ENCODE peak calls at places on chromosomes 3 and 15, in four cellular contexts. O is K562, B is SK-N-SH, S is HepG2. Y is an unnamed sample.

GRCh38 chr3:3641877-3642276 is 157.4 kb upstream of the LRRN1 start:
- DNase-seq in S (no peak), B (no peak), O (no peak), Y (no peak)

GRCh38 chr3:48267782-48268181 is 26.9 kb downstream of the ZNF589 start:
- DNase-seq in B (no peak), S (no peak), O (no peak), Y (no peak)

GRCh38 chr3:151169700-151170224 is 33.3 kb downstream of the GPR171 start:
- DNase-seq in O (no peak), B (no peak), S (no peak), Y (no peak)

GRCh38 chr3:7695067-7695466 is 806.6 kb upstream of the LMCD1 start:
- DNase-seq in B (no peak), S (no peak), O (no peak), Y (no peak)

GRCh38 chr3:172210355-172210754 is 171.0 kb downstream of the FNDC3B start:
- DNase-seq in O (no peak), B (no peak), S (no peak), Y (no peak)

GRCh38 chr15:61811952-61812351 is 248.3 kb downstream of the VPS13C start:
- DNase-seq in B (peak), S (no peak), O (no peak), Y (no peak)

GRCh38 chr3:24686764-24687163 is 192.1 kb upstream of the THRB start:
- DNase-seq in S (no peak), O (no peak), B (no peak), Y (no peak)

GRCh38 chr15:87211547-87211946 is 1045.0 kb downstream of the NTRK3 start:
- DNase-seq in S (no peak), O (no peak), B (no peak), Y (no peak)

GRCh38 chr15:42836251-42836650 is 84.3 kb downstream of the TTBK2 start:
- DNase-seq in S (no peak), B (no peak), O (no peak), Y (no peak)

GRCh38 chr15:33160581-33161165 is 33.8 kb downstream of the FMN1 start:
- DNase-seq in B (peak), O (no peak), S (no peak), Y (no peak)

GRCh38 chr15:66132251-66132816 is 121.2 kb downstream of the MEGF11 start:
- DNase-seq in S (peak), O (no peak), B (no peak), Y (no peak)

GRCh38 chr15:38975282-38975990 is 410.8 kb upstream of the RASGRP1 start:
- DNase-seq in O (no peak), B (no peak), S (no peak), Y (no peak)

GRCh38 chr15:99413955-99414754 is 151.6 kb upstream of the MEF2A start:
- DNase-seq in B (no peak), O (no peak), S (no peak), Y (no peak)

GRCh38 chr3:158725348-158725966 is 6.8 kb downstream of the RARRES1 start:
- DNase-seq in O (no peak), S (peak), B (no peak), Y (no peak)

GRCh38 chr15:45225506-45226273 is 26.3 kb upstream of the SLC28A2 start:
- DNase-seq in O (no peak), S (peak), B (no peak), Y (peak)

GRCh38 chr15:85024509-85025336 is 43.1 kb downstream of the PDE8A start:
- DNase-seq in S (peak), O (no peak), B (no peak), Y (no peak)

GRCh38 chr3:24145481-24145880 is 200.4 kb downstream of the NR1D2 start:
- DNase-seq in O (no peak), S (no peak), B (no peak), Y (no peak)

GRCh38 chr3:48301814-48302194 is 31.7 kb downstream of the SPINK8 start:
- DNase-seq in S (peak), B (peak), O (peak), Y (no peak)

GRCh38 chr15:60179786-60180391 is 175.8 kb downstream of the FOXB1 start:
- DNase-seq in B (peak), S (peak), O (peak), Y (no peak)

GRCh38 chr3:184380627-184381260 is 890 bp downstream of the CHRD start:
- DNase-seq in S (no peak), B (no peak), O (no peak), Y (no peak)

GRCh38 chr15:28945626-28946215 is 59.9 kb downstream of the APBA2 start:
- DNase-seq in S (no peak), O (no peak), B (no peak), Y (no peak)

GRCh38 chr3:34248352-34248751 is 449.9 kb downstream of the PDCD6IP start:
- DNase-seq in B (no peak), O (no peak), S (no peak), Y (no peak)

DNA sequence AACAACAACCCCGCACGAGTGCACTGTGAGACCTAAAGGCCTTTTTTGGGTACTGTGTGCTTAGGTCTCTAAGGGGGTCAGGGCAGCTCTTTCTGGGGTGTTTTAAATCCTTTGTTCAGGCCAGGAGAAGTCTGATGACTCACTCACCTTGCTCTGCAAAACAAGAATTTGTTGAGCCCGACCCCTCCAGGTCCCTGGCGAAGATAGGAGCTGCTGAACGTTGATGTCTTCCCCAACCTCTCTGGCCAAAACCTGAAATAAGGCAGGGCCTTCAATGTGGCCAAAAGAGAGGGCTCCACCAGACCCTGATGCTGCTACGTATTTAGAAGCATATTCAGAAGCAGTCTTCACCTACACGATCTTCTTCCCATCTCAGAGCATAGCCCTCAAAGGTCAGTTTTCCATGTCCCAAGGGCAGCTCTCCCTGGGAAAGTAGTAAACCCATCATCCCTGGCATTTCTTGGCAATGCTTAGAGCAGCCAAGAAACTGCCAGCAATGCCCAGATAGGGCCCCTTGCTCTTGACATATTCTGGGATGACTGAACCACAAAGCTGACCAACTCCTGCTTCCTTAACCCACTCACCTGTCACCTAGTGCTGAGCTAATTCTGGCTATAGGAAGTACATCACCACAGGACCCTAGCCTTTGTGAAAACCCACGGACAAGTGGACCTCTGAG is 27.1 kb downstream of the CCDC13 start:
- DNase-seq in O (no peak), S (no peak), B (no peak), Y (no peak)
- TF ChIP-seq FOXJ3 in O (no peak), S (no peak), B (no peak), Y (no peak)

GRCh38 chr15:52678036-52678467 is 1.1 kb downstream of the ATOSA start:
- DNase-seq in B (peak), S (peak), O (peak), Y (peak)

GRCh38 chr15:52677593-52677992 is 1.6 kb downstream of the ATOSA start:
- DNase-seq in S (no peak), B (peak), O (no peak), Y (no peak)

GRCh38 chr15:52679232-52680040 is at the start of gene ATOSA:
- DNase-seq in O (peak), B (peak), S (peak), Y (peak)

GRCh38 chr15:52680041-52680391 is 828 bp upstream of the ATOSA start:
- DNase-seq in S (no peak), B (peak), O (no peak), Y (no peak)

GRCh38 chr15:52678468-52679231 is 538 bp downstream of the ATOSA start:
- DNase-seq in B (peak), S (peak), O (peak), Y (peak)
- TF ChIP-seq FOXJ3 in B (no peak), S (peak), O (no peak), Y (no peak)

GRCh38 chr3:194128202-194128907 is 7.6 kb upstream of the HES1 start:
- DNase-seq in O (no peak), S (no peak), B (no peak), Y (no peak)

GRCh38 chr3:194130211-194130610 is 5.7 kb upstream of the HES1 start:
- DNase-seq in S (no peak), B (no peak), O (no peak), Y (no peak)

GRCh38 chr3:194129581-194130133 is 6.3 kb upstream of the HES1 start:
- DNase-seq in B (no peak), S (peak), O (no peak), Y (peak)

GRCh38 chr3:194132465-194133358 is 3.2 kb upstream of the HES1 start:
- DNase-seq in B (no peak), O (no peak), S (peak), Y (no peak)

DNA sequence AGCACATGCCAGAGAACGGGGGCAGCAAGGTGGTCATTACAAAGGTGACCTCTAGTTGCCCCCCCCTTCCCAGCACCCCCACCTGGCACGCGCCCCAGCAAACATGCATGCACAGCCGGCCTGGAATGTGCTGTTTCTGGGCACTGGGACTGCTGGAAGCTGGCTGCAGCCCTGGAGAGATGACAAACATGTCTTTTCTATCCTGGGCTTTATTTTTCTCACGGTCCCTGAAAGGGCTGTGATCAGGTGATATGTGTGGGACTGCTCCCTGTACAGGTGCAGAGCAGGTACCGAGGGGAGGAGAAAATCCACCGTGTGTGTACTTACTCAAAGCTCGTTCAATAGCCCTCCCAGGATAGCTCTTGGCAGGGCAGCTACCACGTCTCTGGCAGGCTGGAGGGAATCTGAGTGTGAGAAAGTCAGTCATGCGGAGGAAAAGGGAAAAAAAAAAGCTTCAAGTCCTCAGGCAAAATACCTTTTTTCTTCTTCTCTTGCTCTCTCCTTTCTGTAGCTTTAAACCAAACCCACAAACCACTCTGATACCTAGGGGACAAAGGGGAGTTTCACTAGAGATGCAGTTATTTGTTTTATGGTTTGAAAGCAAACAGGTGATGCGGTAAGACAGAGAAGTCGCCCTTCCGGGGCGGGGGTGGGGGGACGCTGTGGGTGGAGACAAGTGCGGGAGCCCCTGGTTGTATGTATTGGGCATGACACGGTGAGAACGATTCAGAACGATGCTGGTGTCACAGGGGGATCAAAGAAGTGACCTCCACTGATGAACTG is 5.0 kb upstream of the HES1 start:
- DNase-seq in S (peak), B (no peak), O (no peak), Y (peak)
- TF ChIP-seq FOXJ3 in S (peak), B (no peak), O (no peak), Y (no peak)

DNA sequence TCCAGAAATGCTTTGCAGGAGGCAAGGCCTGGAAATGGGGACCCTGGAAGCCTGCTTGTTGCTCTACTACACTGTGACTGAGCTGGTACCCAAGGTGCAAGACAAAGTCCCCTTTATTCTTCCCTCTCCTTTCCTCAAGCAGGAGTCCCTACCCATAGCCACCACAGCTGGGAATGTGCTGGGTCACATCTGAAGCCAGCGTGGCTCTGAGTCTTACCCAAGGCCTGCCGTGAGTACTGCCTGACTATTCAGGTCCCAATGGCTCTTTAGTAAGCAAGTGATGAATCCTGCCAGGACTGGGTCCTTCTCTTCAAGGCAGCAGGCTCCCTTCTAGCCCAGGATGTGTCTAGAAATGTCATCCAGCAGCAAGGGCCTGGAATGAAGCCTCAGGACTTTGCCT is 9.6 kb upstream of the RAD51 start:
- DNase-seq in O (no peak), S (no peak), B (no peak), Y (no peak)
- TF ChIP-seq FOXJ3 in O (no peak), S (no peak), B (no peak), Y (no peak)

GRCh38 chr3:44326035-44326434 is 12.5 kb upstream of the TCAIM start:
- DNase-seq in B (no peak), O (no peak), S (no peak), Y (no peak)

GRCh38 chr3:44318929-44319328 is 19.6 kb upstream of the TCAIM start:
- DNase-seq in O (no peak), S (no peak), B (peak), Y (peak)

GRCh38 chr3:44321335-44321734 is 17.2 kb upstream of the TCAIM start:
- DNase-seq in O (no peak), S (peak), B (no peak), Y (no peak)

GRCh38 chr3:44326515-44326914 is 12.1 kb upstream of the TCAIM start:
- DNase-seq in O (no peak), S (no peak), B (no peak), Y (no peak)

DNA sequence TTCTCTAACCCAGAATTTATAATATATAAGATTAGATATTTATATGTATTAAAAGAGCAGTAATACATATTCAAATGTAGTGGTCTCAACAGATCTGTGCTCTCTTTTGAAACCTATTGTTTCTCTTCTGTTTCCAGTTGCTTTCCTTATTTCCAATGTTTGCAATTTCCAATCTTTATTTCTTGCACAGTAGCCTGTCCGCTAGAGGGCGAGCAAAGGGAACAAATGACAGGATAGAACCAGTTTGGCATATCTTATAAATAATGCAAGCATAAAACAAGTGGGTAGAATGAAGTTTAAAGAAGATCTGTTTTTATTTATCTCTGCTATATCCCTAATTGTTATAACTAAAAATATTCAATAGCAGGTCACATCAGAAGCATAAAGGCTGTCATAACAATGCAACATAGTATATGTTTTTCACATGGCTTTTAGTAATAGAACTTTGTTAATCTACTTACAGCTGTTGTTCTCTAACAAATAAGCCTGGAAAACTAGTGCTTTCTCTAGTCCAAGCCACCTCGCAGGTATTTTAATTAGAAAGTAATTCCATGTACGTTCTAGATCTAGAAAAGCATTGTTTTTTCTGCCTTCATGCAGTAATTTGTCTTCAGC is 15.1 kb upstream of the TCAIM start:
- DNase-seq in B (peak), S (peak), O (peak), Y (peak)
- TF ChIP-seq FOXJ3 in B (no peak), S (no peak), O (no peak), Y (no peak)

GRCh38 chr3:109803274-109803673 is 465.9 kb upstream of the DPPA4 start:
- DNase-seq in B (peak), S (no peak), O (no peak), Y (no peak)
- TF ChIP-seq FOXJ3 in B (no peak), S (no peak), O (no peak), Y (no peak)

GRCh38 chr3:160931474-160931873 is 173.7 kb downstream of the B3GALNT1 start:
- DNase-seq in S (no peak), O (no peak), B (peak), Y (no peak)
- TF ChIP-seq FOXJ3 in S (no peak), O (no peak), B (no peak), Y (no peak)

DNA sequence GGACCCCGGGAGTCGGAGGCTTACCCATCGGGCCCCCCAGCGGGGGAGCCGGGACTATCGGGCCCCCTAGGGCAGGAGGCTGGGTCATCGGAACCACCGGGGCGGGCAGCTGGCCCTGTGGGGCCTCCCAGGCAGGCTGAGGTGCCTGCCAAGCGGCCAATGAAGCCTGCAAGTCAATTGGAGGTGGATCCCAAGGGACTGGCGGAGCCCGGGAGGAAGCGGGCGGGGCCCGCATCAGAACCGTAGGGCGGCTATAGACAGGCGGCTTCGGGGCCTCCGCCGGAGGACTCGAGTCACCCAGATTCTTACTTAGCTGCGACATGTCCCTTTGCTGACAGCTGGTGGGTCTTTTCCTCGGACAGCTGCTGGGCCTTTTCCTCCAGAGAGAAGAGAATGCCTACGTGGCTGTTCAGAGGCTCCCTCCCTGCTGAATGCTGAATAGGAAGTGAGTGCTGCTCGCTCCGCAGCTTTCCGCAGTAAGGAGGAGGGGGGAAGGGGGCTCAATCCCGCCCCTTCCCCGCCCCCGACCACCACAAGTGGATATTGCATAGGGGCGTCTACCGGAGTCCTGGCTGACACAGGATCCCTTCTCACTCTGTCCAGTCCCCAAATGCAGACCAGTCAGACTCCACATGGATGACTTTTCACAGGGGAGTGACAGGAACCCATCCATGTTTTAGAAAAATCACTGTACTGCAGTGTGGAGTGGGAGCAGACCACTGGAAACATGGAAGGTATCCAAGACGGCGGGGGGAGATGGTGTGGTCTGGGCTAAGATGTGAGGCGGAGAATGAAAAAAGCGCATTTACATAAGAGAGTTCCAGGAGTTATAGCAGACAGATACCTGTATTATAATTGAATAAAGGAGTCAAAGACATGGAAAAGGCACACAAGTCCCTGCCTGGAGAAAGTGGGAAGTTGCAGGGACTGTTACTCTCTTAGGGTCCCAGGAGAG is at the start of gene MAGEL2:
- DNase-seq in S (no peak), O (no peak), B (peak), Y (peak)
- TF ChIP-seq FOXJ3 in S (no peak), O (no peak), B (no peak), Y (no peak)

GRCh38 chr3:64687381-64687780 is 419 bp downstream of the ADAMTS9 start:
- DNase-seq in B (peak), O (no peak), S (no peak), Y (peak)

GRCh38 chr3:64685331-64685799 is 2.4 kb downstream of the ADAMTS9 start:
- DNase-seq in B (peak), S (no peak), O (no peak), Y (no peak)

GRCh38 chr3:64687781-64688515 is at the start of gene ADAMTS9:
- DNase-seq in S (no peak), B (peak), O (peak), Y (peak)

GRCh38 chr3:64685800-64686445 is 1.9 kb downstream of the ADAMTS9 start:
- DNase-seq in S (peak), B (peak), O (peak), Y (peak)

DNA sequence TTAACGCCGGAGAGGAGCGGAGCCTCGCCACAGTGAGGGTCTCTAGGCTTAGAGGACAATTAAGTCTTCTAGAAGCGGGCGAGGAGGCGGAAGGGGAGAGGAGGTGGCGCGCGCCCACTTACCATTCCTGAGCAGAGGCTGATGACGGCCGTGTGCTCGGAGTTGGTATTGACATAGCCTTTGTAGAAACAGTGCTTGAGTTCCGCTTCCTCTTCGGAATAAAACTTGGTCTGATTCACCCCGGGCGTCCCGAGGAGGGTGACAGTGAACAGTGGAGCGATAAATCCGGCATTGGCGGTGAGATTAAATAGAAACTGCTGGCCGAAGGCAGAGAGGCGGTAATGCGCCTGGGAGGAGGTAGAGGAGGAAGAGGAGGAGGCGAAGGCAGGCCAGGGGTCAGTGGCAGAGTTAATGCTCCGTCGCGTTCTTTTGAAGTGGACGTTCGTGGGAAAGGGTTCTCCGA is 1.3 kb downstream of the ADAMTS9 start:
- DNase-seq in S (peak), B (peak), O (no peak), Y (peak)
- TF ChIP-seq FOXJ3 in S (no peak), B (no peak), O (no peak), Y (no peak)